ENCODE peak calls at places on chromosomes 12 and 14, in five cellular contexts. B is T-helper 1 cell, C is frontal cortex, Y is hippocampal formation, S is GM06990. L is an unnamed sample.

GRCh38 chr12:122944588-122944987 is 21.7 kb downstream of the ABCB9 start:
- DNase-seq in B (no peak), C (peak; percentile 64), Y (peak; percentile 70), S (no peak), L (no peak)

GRCh38 chr14:98182385-98183055 is 1089.5 kb downstream of the BCL11B start:
- DNase-seq in B (no peak), C (no peak), Y (no peak), S (no peak), L (no peak)

GRCh38 chr14:61287196-61287595 is 6.1 kb upstream of the TMEM30B start:
- DNase-seq in B (no peak), C (no peak), Y (no peak), S (no peak), L (no peak)

GRCh38 chr12:193282-193681 is 20.7 kb downstream of the SLC6A12 start:
- DNase-seq in B (no peak), C (no peak), Y (no peak), S (no peak), L (no peak)

GRCh38 chr12:81229718-81230117 is 151.8 kb downstream of the ACSS3 start:
- DNase-seq in B (no peak), C (no peak), Y (no peak), S (no peak), L (no peak)

GRCh38 chr12:72729451-72730010 is 457.4 kb downstream of the TRHDE start:
- DNase-seq in B (no peak), C (no peak), Y (no peak), S (no peak), L (no peak)

GRCh38 chr12:12403264-12404248 is 46.7 kb downstream of the BORCS5 start:
- DNase-seq in B (no peak), C (no peak), Y (no peak), S (no peak), L (no peak)

GRCh38 chr14:102761206-102761605 is 16.0 kb upstream of the TRAF3 start:
- DNase-seq in B (no peak), C (no peak), Y (no peak), S (no peak), L (no peak)

GRCh38 chr12:121391619-121392324 is 8.1 kb upstream of the RNF34 start:
- DNase-seq in B (no peak), C (no peak), Y (no peak), S (peak; percentile 32), L (peak; percentile 53)

GRCh38 chr12:126157575-126157966 is 1092.3 kb downstream of the AACS start:
- DNase-seq in B (no peak), C (no peak), Y (no peak), S (no peak), L (no peak)

GRCh38 chr14:65588426-65589140 is 176.1 kb downstream of the FUT8 start:
- DNase-seq in B (no peak), C (no peak), Y (no peak), S (no peak), L (no peak)

GRCh38 chr12:18158774-18159557 is 69.0 kb upstream of the RERGL start:
- DNase-seq in B (peak; percentile 6), C (no peak), Y (no peak), S (no peak), L (no peak)

GRCh38 chr12:19752712-19753111 is 313.4 kb downstream of the AEBP2 start:
- DNase-seq in B (no peak), C (no peak), Y (no peak), S (no peak), L (no peak)

GRCh38 chr12:5335059-5335458 is 96.8 kb upstream of the NTF3 start:
- DNase-seq in B (no peak), C (no peak), Y (no peak), S (no peak), L (no peak)

GRCh38 chr12:67994046-67994445 is 4.8 kb downstream of the IFNG-AS1 start:
- DNase-seq in B (no peak), C (no peak), Y (no peak), S (no peak), L (no peak)

GRCh38 chr12:11765817-11766794 is 116.6 kb downstream of the ETV6 start:
- DNase-seq in B (peak; percentile 12), C (peak; percentile 1), Y (peak; percentile 23), S (peak; percentile 78), L (peak; percentile 92)

GRCh38 chr12:49796606-49797451 is 31.4 kb downstream of the NCKAP5L start:
- DNase-seq in B (no peak), C (no peak), Y (no peak), S (no peak), L (no peak)

GRCh38 chr14:91062600-91062999 is 2.2 kb upstream of the RPS6KA5 start:
- DNase-seq in B (no peak), C (no peak), Y (no peak), S (no peak), L (no peak)